ENCODE peak calls at places on chromosomes 11 and 22, in four cellular contexts. Q is OCI-LY7, A is A549, E is NCI-H82. F is an unnamed sample.

GRCh38 chr11:130813196-130813595 is 103.1 kb downstream of the SNX19 start:
- DNase-seq in Q (no peak), A (no peak), E (no peak), F (no peak)

GRCh38 chr11:45918331-45918941 is 759 bp upstream of the PEX16 start:
- DNase-seq in Q (peak; percentile 77), A (peak; percentile 91), E (peak; percentile 89), F (peak; percentile 71)

GRCh38 chr22:46686221-46686872 is 51.7 kb downstream of the CERK start:
- DNase-seq in Q (no peak), A (no peak), E (no peak), F (no peak)

GRCh38 chr22:48299801-48300200 is 1527.9 kb downstream of the BRD1 start:
- DNase-seq in Q (no peak), A (no peak), E (no peak), F (no peak)

GRCh38 chr22:48222742-48223487 is 1460.5 kb downstream of the TBC1D22A start:
- DNase-seq in Q (no peak), A (no peak), E (no peak), F (no peak)

GRCh38 chr11:100715163-100715792 is 28.2 kb downstream of the ARHGAP42 start:
- DNase-seq in Q (no peak), A (no peak), E (no peak), F (no peak)

GRCh38 chr11:130899106-130899505 is 17.2 kb downstream of the SNX19 start:
- DNase-seq in Q (no peak), A (no peak), E (no peak), F (no peak)

GRCh38 chr11:119108151-119108856 is 1.2 kb downstream of the C2CD2L start:
- DNase-seq in Q (peak; percentile 71), A (no peak), E (peak; percentile 63), F (peak; percentile 68)

GRCh38 chr11:133474461-133474860 is 57.8 kb downstream of the OPCML start:
- DNase-seq in Q (no peak), A (no peak), E (no peak), F (no peak)

GRCh38 chr22:38540731-38541130 is 29.3 kb downstream of the DMC1 start:
- DNase-seq in Q (no peak), A (no peak), E (no peak), F (no peak)

GRCh38 chr11:2522636-2523255 is 77.9 kb downstream of the KCNQ1 start:
- DNase-seq in Q (no peak), A (no peak), E (no peak), F (no peak)

GRCh38 chr11:63961608-63962412 is 12.6 kb upstream of the COX8A start:
- DNase-seq in Q (no peak), A (no peak), E (no peak), F (peak; percentile 22)

GRCh38 chr22:25068701-25069100 is 116.2 kb downstream of the KIAA1671 start:
- DNase-seq in Q (no peak), A (no peak), E (peak; percentile 64), F (no peak)

GRCh38 chr11:69293819-69294505 is at the start of gene MYEOV:
- DNase-seq in Q (peak; percentile 90), A (peak; percentile 93), E (peak; percentile 29), F (peak; percentile 61)

GRCh38 chr11:101721270-101721669 is 137.5 kb upstream of the TRPC6 start:
- DNase-seq in Q (no peak), A (no peak), E (no peak), F (no peak)

GRCh38 chr22:22408731-22409696 is 99.5 kb downstream of the ZNF280B start:
- DNase-seq in Q (peak; percentile 87), A (peak; percentile 15), E (peak; percentile 76), F (peak; percentile 12)

GRCh38 chr11:1953489-1954284 is 6.6 kb downstream of the MRPL23 start:
- DNase-seq in Q (no peak), A (no peak), E (peak; percentile 5), F (no peak)

GRCh38 chr11:57480409-57481137 is 20.2 kb downstream of the RTN4RL2 start:
- DNase-seq in Q (peak; percentile 74), A (peak; percentile 91), E (peak; percentile 98), F (no peak)

GRCh38 chr11:73265853-73266643 is 6.1 kb upstream of the P2RY6 start:
- DNase-seq in Q (no peak), A (no peak), E (no peak), F (no peak)

GRCh38 chr11:133515075-133515474 is 17.2 kb downstream of the OPCML start:
- DNase-seq in Q (no peak), A (no peak), E (no peak), F (no peak)

GRCh38 chr11:66131937-66132632 is 62.0 kb downstream of the PACS1 start:
- DNase-seq in Q (peak; percentile 34), A (no peak), E (peak; percentile 56), F (no peak)

GRCh38 chr22:39343259-39344045 is 6.3 kb upstream of the SYNGR1 start:
- DNase-seq in Q (peak; percentile 69), A (peak; percentile 65), E (peak; percentile 77), F (peak; percentile 37)

GRCh38 chr11:93736129-93736528 is 5.2 kb downstream of the TAF1D start:
- DNase-seq in Q (no peak), A (no peak), E (no peak), F (no peak)

F was measured in A172.